ENCODE peak calls at places on chromosomes 5 and 9, in six cellular contexts. O is amniotic stem cell; R is mucosa of descending colon; V is kidney tubule cell; J is skeletal muscle cell; W is activated CD4-positive, alpha-beta T cell treated with anti-CD3 and anti-CD28 coated beads, Interleukin-2, amount 50 U/mL, for 4 hours. U is an unnamed sample.

GRCh38 chr5:141701341-141702119 is 19.5 kb upstream of the ARAP3 start:
- DNase-seq in O (no peak), R (no peak), V (no peak), J (no peak), W (no peak), U (no peak)

GRCh38 chr5:142697356-142697807 is 11.5 kb upstream of the FGF1 start:
- DNase-seq in O (no peak), R (no peak), V (no peak), J (peak; percentile 76), W (no peak), U (no peak)

GRCh38 chr5:172417983-172418630 is 36.2 kb downstream of the SH3PXD2B start:
- DNase-seq in O (peak; percentile 93), R (peak; percentile 66), V (peak; percentile 19), J (peak; percentile 97), W (no peak), U (peak; percentile 66)

GRCh38 chr9:114448706-114449105 is 56.6 kb downstream of the WHRN start:
- DNase-seq in O (no peak), R (no peak), V (peak; percentile 65), J (peak; percentile 7), W (no peak), U (no peak)

GRCh38 chr5:174532453-174533126 is 191.8 kb upstream of the MSX2 start:
- DNase-seq in O (peak; percentile 90), R (peak; percentile 55), V (peak; percentile 92), J (peak; percentile 75), W (no peak), U (peak; percentile 5)

GRCh38 chr5:5078009-5078897 is 61.9 kb upstream of the ADAMTS16 start:
- DNase-seq in O (no peak), R (no peak), V (peak; percentile 37), J (no peak), W (no peak), U (no peak)

GRCh38 chr5:39662945-39663344 is 238.2 kb upstream of the DAB2 start:
- DNase-seq in O (no peak), R (no peak), V (no peak), J (no peak), W (no peak), U (no peak)

GRCh38 chr9:24698864-24699518 is 153.3 kb upstream of the IZUMO3 start:
- DNase-seq in O (no peak), R (no peak), V (no peak), J (no peak), W (no peak), U (no peak)

GRCh38 chr9:121837113-121838010 is 185.9 kb downstream of the DAB2IP start:
- DNase-seq in O (no peak), R (no peak), V (no peak), J (no peak), W (no peak), U (no peak)

GRCh38 chr9:16871358-16872151 is 1.1 kb upstream of the BNC2 start:
- DNase-seq in O (peak; percentile 38), R (peak; percentile 52), V (peak; percentile 60), J (no peak), W (no peak), U (peak; percentile 12)

GRCh38 chr5:24510523-24510988 is 134.2 kb downstream of the CDH10 start:
- DNase-seq in O (no peak), R (no peak), V (peak; percentile 4), J (no peak), W (no peak), U (no peak)

GRCh38 chr5:112492291-112492690 is 73.2 kb upstream of the EPB41L4A start:
- DNase-seq in O (peak; percentile 19), R (peak; percentile 41), V (peak; percentile 63), J (no peak), W (no peak), U (no peak)

GRCh38 chr5:169742773-169743296 is 105.8 kb downstream of the DOCK2 start:
- DNase-seq in O (no peak), R (no peak), V (peak; percentile 45), J (peak; percentile 88), W (no peak), U (no peak)

U was measured in substantia nigra.